ENCODE peak calls at places on chromosomes 2 and 18, in six cellular contexts. U is HepG2, M is HFFc6, J is ovary, K is GM12865, A is astrocyte. X is an unnamed sample.

GRCh38 chr2:84969511-84970265 is 1.3 kb upstream of the KCMF1 start:
- DNase-seq in U (no peak), A (peak; percentile 50), J (no peak), M (no peak), K (peak; percentile 76), X (no peak)

GRCh38 chr2:54524236-54524991 is 68.3 kb downstream of the SPTBN1 start:
- DNase-seq in U (no peak), M (peak; percentile 35), K (peak; percentile 81), J (no peak), A (peak; percentile 92), X (peak; percentile 56)

GRCh38 chr2:23375448-23375847 is 9.5 kb upstream of the KLHL29 start:
- DNase-seq in U (no peak), J (no peak), A (no peak), M (no peak), K (peak; percentile 59), X (peak; percentile 34)

GRCh38 chr2:160429248-160430000 is 64.2 kb downstream of the RBMS1 start:
- DNase-seq in J (no peak), M (peak; percentile 56), U (peak; percentile 52), K (peak; percentile 56), A (peak; percentile 42), X (no peak)

GRCh38 chr2:108128226-108128786 is 111.5 kb upstream of the SULT1C3 start:
- DNase-seq in A (no peak), U (no peak), K (no peak), J (no peak), M (no peak), X (no peak)

GRCh38 chr2:241430178-241430577 is 74.1 kb downstream of the FARP2 start:
- DNase-seq in J (no peak), A (no peak), K (no peak), M (no peak), U (no peak), X (no peak)

GRCh38 chr2:23322813-23323212 is 62.2 kb upstream of the KLHL29 start:
- DNase-seq in M (no peak), A (no peak), U (no peak), J (no peak), K (no peak), X (no peak)

GRCh38 chr18:3246636-3247242 is 862 bp upstream of the MYL12A start:
- DNase-seq in K (peak; percentile 52), J (peak; percentile 54), A (no peak), U (no peak), M (no peak), X (no peak)

GRCh38 chr2:239967244-239968036 is 57.7 kb downstream of the NDUFA10 start:
- DNase-seq in K (no peak), A (no peak), J (no peak), M (no peak), U (no peak), X (no peak)

GRCh38 chr2:691825-692224 is 14.6 kb upstream of the TMEM18 start:
- DNase-seq in M (no peak), U (no peak), K (no peak), A (no peak), J (peak; percentile 48), X (no peak)

GRCh38 chr18:50143891-50144290 is 51.1 kb downstream of the MYO5B start:
- DNase-seq in A (no peak), U (peak; percentile 34), M (no peak), K (no peak), J (no peak), X (no peak)

GRCh38 chr18:55858661-55859111 is 270.7 kb upstream of the TCF4 start:
- DNase-seq in A (peak; percentile 60), M (no peak), J (no peak), U (no peak), K (no peak), X (no peak)

GRCh38 chr2:29212009-29212408 is 96.8 kb downstream of the CLIP4 start:
- DNase-seq in M (peak; percentile 18), A (no peak), J (no peak), K (no peak), U (peak; percentile 39), X (no peak)

GRCh38 chr18:26656944-26657536 is 108.7 kb upstream of the KCTD1 start:
- DNase-seq in M (peak; percentile 45), J (peak; percentile 84), A (peak; percentile 41), K (peak; percentile 54), U (peak; percentile 6), X (peak; percentile 65)

GRCh38 chr2:161165811-161166210 is 5.6 kb downstream of the TANK start:
- DNase-seq in M (no peak), J (no peak), U (no peak), K (peak; percentile 74), A (no peak), X (no peak)

GRCh38 chr2:227472265-227473018 is 486 bp downstream of the AGFG1 start:
- DNase-seq in M (no peak), A (no peak), K (peak; percentile 58), U (no peak), J (peak; percentile 31), X (peak; percentile 78)

GRCh38 chr2:74863802-74864248 is 29.9 kb downstream of the HK2 start:
- DNase-seq in K (no peak), J (no peak), U (no peak), M (no peak), A (no peak), X (no peak)

GRCh38 chr2:84782717-84783442 is 98.0 kb downstream of the TRABD2A start:
- DNase-seq in A (no peak), U (no peak), M (no peak), K (no peak), J (no peak), X (no peak)

GRCh38 chr18:7626922-7627440 is 59.9 kb downstream of the PTPRM start:
- DNase-seq in A (peak; percentile 72), U (peak; percentile 93), J (no peak), K (no peak), M (peak; percentile 70), X (no peak)

GRCh38 chr2:3469486-3469885 is 49.8 kb downstream of the ADI1 start:
- DNase-seq in J (peak; percentile 18), A (no peak), K (no peak), M (no peak), U (no peak), X (no peak)

GRCh38 chr2:26172866-26173595 is at the start of gene GAREM2:
- DNase-seq in K (no peak), M (no peak), U (no peak), A (no peak), J (no peak), X (no peak)

GRCh38 chr2:200797242-200797770 is 14.4 kb upstream of the BZW1 start:
- DNase-seq in U (peak; percentile 52), K (no peak), J (no peak), M (no peak), A (peak; percentile 8), X (no peak)

GRCh38 chr2:5720426-5720825 is 28.2 kb downstream of the SOX11 start:
- DNase-seq in K (no peak), J (no peak), A (peak; percentile 61), U (no peak), M (no peak), X (no peak)

GRCh38 chr2:12222561-12222960 is 476.1 kb downstream of the LPIN1 start:
- DNase-seq in U (no peak), J (no peak), A (no peak), K (no peak), M (no peak), X (no peak)

GRCh38 chr2:48312126-48312525 is 217.8 kb upstream of the STON1 start:
- DNase-seq in J (no peak), K (no peak), M (peak; percentile 40), U (peak; percentile 25), A (peak; percentile 22), X (no peak)

GRCh38 chr2:238869293-238870124 is 21.6 kb downstream of the TWIST2 start:
- DNase-seq in U (peak; percentile 39), J (no peak), A (peak; percentile 46), M (peak; percentile 94), K (no peak), X (no peak)

GRCh38 chr2:164314148-164314547 is 307.1 kb downstream of the GRB14 start:
- DNase-seq in A (peak; percentile 44), M (no peak), U (no peak), K (no peak), J (no peak), X (no peak)

GRCh38 chr18:70334728-70335329 is 46.0 kb downstream of the SOCS6 start:
- DNase-seq in K (no peak), U (peak; percentile 94), J (no peak), A (no peak), M (peak; percentile 12), X (no peak)

GRCh38 chr2:168926621-168927386 is 25.7 kb downstream of the G6PC2 start:
- DNase-seq in M (no peak), J (no peak), U (no peak), K (no peak), A (no peak), X (no peak)

DNA sequence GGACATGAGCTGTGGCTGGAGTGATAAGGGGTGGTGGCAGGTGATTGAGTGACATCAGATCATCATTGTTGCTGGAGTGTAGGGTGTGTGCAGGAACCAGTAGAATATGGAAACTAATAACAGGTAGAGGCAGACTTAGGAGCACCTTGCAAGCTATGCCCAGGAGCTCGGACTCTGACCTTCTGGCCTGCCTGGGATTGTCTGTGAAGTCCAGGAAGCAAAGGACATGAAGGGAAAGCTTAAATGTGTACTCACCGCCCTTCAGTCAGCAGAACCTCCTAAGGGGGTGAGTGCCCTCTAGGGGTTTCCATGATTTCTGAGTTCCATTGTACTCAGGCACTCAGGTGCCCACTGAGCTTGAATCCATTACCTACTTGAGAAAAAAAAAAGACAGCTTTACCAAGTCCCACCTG is 104.2 kb downstream of the CRIM1 start:
- DNase-seq in U (peak; percentile 88), K (no peak), J (no peak), A (peak; percentile 54), M (no peak), X (no peak)
- TF ChIP-seq CTCF in U (peak; percentile 88), K (no peak), J (no peak), A (peak; percentile 42), M (peak; percentile 72), X (no peak)

GRCh38 chr2:62423235-62423634 is 82.8 kb downstream of the TMEM17 start:
- DNase-seq in M (peak; percentile 36), U (peak; percentile 71), K (no peak), J (no peak), A (no peak), X (no peak)
- TF ChIP-seq CTCF in M (peak; percentile 64), U (peak; percentile 72), K (no peak), J (no peak), A (no peak), X (no peak)

GRCh38 chr2:101793277-101793969 is 95.9 kb downstream of the MAP4K4 start:
- DNase-seq in U (peak; percentile 37), A (no peak), M (no peak), K (no peak), J (peak; percentile 49), X (no peak)
- TF ChIP-seq CTCF in U (peak; percentile 39), A (no peak), M (peak; percentile 59), K (no peak), J (no peak), X (no peak)

GRCh38 chr18:72089432-72089831 is 454.7 kb downstream of the CBLN2 start:
- DNase-seq in U (no peak), J (no peak), K (no peak), M (no peak), A (no peak), X (no peak)

GRCh38 chr18:72091369-72091768 is 452.8 kb downstream of the CBLN2 start:
- DNase-seq in J (no peak), A (no peak), K (no peak), M (no peak), U (no peak), X (no peak)

DNA sequence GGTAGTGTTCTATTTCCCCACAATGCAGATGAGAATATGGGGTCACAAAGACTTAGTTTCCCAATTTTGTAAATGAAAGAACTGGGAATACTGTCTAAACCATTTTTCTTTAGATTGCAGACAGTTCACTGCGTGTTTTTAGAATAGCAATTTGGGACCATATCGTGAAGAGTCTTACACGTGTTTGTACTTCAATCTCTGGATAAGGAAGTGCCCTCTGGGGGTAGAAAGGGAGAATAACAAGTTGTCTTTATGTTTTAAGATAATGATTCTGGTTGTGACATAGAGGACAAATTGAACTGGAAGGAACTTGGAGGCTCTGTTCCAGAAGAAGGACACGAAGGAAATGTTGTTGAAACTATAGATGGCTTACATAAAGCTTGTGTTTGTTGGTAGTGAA is 457.7 kb downstream of the CBLN2 start:
- DNase-seq in J (no peak), A (peak; percentile 4), U (peak; percentile 24), M (no peak), K (peak; percentile 2), X (no peak)
- TF ChIP-seq CTCF in J (no peak), A (peak; percentile 44), U (peak; percentile 45), M (peak; percentile 32), K (peak; percentile 8), X (no peak)